ENCODE peak calls at places on chromosomes 6 and 20, in seven cellular contexts. K, Y, V, Q, S, W and G are unnamed samples.
A peak's percentile ranks its signal among the peaks of the same experiment; 100 is the strongest.

GRCh38 chr20:36833275-36834020 is 42.5 kb upstream of the TLDC2 start:
- DNase-seq in K (no peak), Y (no peak), V (no peak), Q (no peak), S (no peak), W (no peak), G (peak; percentile 82)

GRCh38 chr6:7770111-7770510 is 44.2 kb downstream of the BMP6 start:
- DNase-seq in K (no peak), Y (no peak), V (no peak), Q (no peak), S (no peak), W (no peak), G (no peak)

GRCh38 chr6:160519603-160520042 is 144.5 kb downstream of the LPA start:
- DNase-seq in K (peak; percentile 54), Y (no peak), V (no peak), Q (no peak), S (no peak), W (no peak), G (no peak)

GRCh38 chr6:84801250-84801649 is 36.9 kb upstream of the TBX18 start:
- DNase-seq in K (no peak), Y (no peak), V (no peak), Q (no peak), S (no peak), W (no peak), G (no peak)

GRCh38 chr6:155201461-155202226 is 62.2 kb upstream of the CLDN20 start:
- DNase-seq in K (no peak), Y (no peak), V (peak; percentile 39), Q (no peak), S (no peak), W (no peak), G (peak; percentile 49)

GRCh38 chr6:30820196-30820595 is 64.1 kb upstream of the DDR1 start:
- DNase-seq in K (no peak), Y (no peak), V (peak; percentile 87), Q (no peak), S (no peak), W (no peak), G (no peak)

GRCh38 chr20:50804453-50805348 is 9.8 kb downstream of the BCAS4 start:
- DNase-seq in K (no peak), Y (peak; percentile 37), V (no peak), Q (no peak), S (no peak), W (no peak), G (no peak)

GRCh38 chr20:19022791-19023448 is 189.5 kb upstream of the SLC24A3 start:
- DNase-seq in K (no peak), Y (no peak), V (no peak), Q (no peak), S (no peak), W (peak; percentile 10), G (no peak)

GRCh38 chr6:72969666-72970065 is 255.6 kb downstream of the KHDC1L start:
- DNase-seq in K (no peak), Y (no peak), V (no peak), Q (no peak), S (no peak), W (no peak), G (no peak)

GRCh38 chr6:15901141-15902115 is 227.5 kb upstream of the MYLIP start:
- DNase-seq in K (peak; percentile 40), Y (no peak), V (peak; percentile 37), Q (peak; percentile 34), S (no peak), W (peak; percentile 58), G (no peak)

GRCh38 chr6:35874721-35875120 is 46.2 kb downstream of the SRPK1 start:
- DNase-seq in K (no peak), Y (no peak), V (no peak), Q (no peak), S (no peak), W (no peak), G (no peak)

GRCh38 chr6:142802124-142802523 is 142.9 kb downstream of the HIVEP2 start:
- DNase-seq in K (peak; percentile 57), Y (no peak), V (peak; percentile 91), Q (no peak), S (no peak), W (no peak), G (peak; percentile 94)

GRCh38 chr6:26415036-26415614 is 13.1 kb downstream of the BTN3A1 start:
- DNase-seq in K (no peak), Y (no peak), V (no peak), Q (no peak), S (no peak), W (no peak), G (no peak)

GRCh38 chr6:122381494-122382083 is 17.9 kb upstream of the HSF2 start:
- DNase-seq in K (peak; percentile 53), Y (peak; percentile 57), V (peak; percentile 86), Q (no peak), S (peak; percentile 51), W (peak; percentile 15), G (peak; percentile 71)

GRCh38 chr20:54228841-54229240 is 21.0 kb downstream of the PFDN4 start:
- DNase-seq in K (no peak), Y (no peak), V (peak; percentile 45), Q (no peak), S (no peak), W (no peak), G (no peak)

GRCh38 chr20:57548177-57549058 is 12.5 kb upstream of the PCK1 start:
- DNase-seq in K (no peak), Y (no peak), V (peak; percentile 6), Q (no peak), S (no peak), W (no peak), G (no peak)

GRCh38 chr20:33584976-33585375 is 77.2 kb upstream of the C20orf144 start:
- DNase-seq in K (no peak), Y (no peak), V (no peak), Q (no peak), S (no peak), W (no peak), G (no peak)

GRCh38 chr20:62282877-62283503 is 19.8 kb upstream of the ADRM1 start:
- DNase-seq in K (no peak), Y (no peak), V (no peak), Q (no peak), S (no peak), W (no peak), G (no peak)

GRCh38 chr20:2169456-2170088 is 67.9 kb downstream of the STK35 start:
- DNase-seq in K (no peak), Y (no peak), V (no peak), Q (no peak), S (no peak), W (no peak), G (no peak)

GRCh38 chr6:125598422-125598821 is 151.0 kb upstream of the HEY2 start:
- DNase-seq in K (no peak), Y (no peak), V (peak; percentile 75), Q (no peak), S (no peak), W (peak; percentile 97), G (peak; percentile 3)

GRCh38 chr6:74054190-74054589 is 358.2 kb downstream of the CD109 start:
- DNase-seq in K (no peak), Y (no peak), V (no peak), Q (no peak), S (no peak), W (no peak), G (no peak)

GRCh38 chr6:157646012-157646411 is 177.0 kb upstream of the SNX9 start:
- DNase-seq in K (no peak), Y (no peak), V (no peak), Q (no peak), S (no peak), W (no peak), G (no peak)

GRCh38 chr20:45341939-45342862 is 6.0 kb downstream of the SDC4 start:
- DNase-seq in K (no peak), Y (no peak), V (peak; percentile 62), Q (no peak), S (peak; percentile 59), W (peak; percentile 58), G (no peak)

GRCh38 chr6:53287336-53288225 is 61.2 kb downstream of the ELOVL5 start:
- DNase-seq in K (no peak), Y (no peak), V (peak; percentile 62), Q (no peak), S (no peak), W (no peak), G (no peak)

GRCh38 chr6:141540207-141540606 is 592.5 kb upstream of the GJE1 start:
- DNase-seq in K (no peak), Y (no peak), V (no peak), Q (no peak), S (no peak), W (no peak), G (no peak)

GRCh38 chr20:62821726-62822210 is 4.9 kb downstream of the COL9A3 start:
- DNase-seq in K (no peak), Y (no peak), V (no peak), Q (no peak), S (no peak), W (no peak), G (no peak)

GRCh38 chr6:38773338-38773737 is 58.2 kb downstream of the DNAH8 start:
- DNase-seq in K (peak; percentile 24), Y (no peak), V (no peak), Q (no peak), S (peak; percentile 59), W (no peak), G (no peak)

GRCh38 chr6:26594730-26595632 is 1.8 kb upstream of the ABT1 start:
- DNase-seq in K (no peak), Y (no peak), V (peak; percentile 68), Q (no peak), S (no peak), W (no peak), G (no peak)

GRCh38 chr6:155341130-155341828 is 27.0 kb upstream of the TFB1M start:
- DNase-seq in K (no peak), Y (no peak), V (peak; percentile 35), Q (no peak), S (no peak), W (no peak), G (no peak)

GRCh38 chr20:51768759-51769517 is 748 bp upstream of the ATP9A start:
- DNase-seq in K (no peak), Y (no peak), V (no peak), Q (no peak), S (no peak), W (no peak), G (no peak)

GRCh38 chr20:50128520-50128905 is 15.6 kb upstream of the UBE2V1 start:
- DNase-seq in K (no peak), Y (no peak), V (no peak), Q (no peak), S (no peak), W (no peak), G (no peak)

GRCh38 chr6:128600397-128600951 is 80.1 kb upstream of the PTPRK start:
- DNase-seq in K (peak; percentile 50), Y (no peak), V (peak; percentile 90), Q (no peak), S (no peak), W (peak; percentile 84), G (peak; percentile 61)

GRCh38 chr6:142885182-142885867 is 59.7 kb downstream of the HIVEP2 start:
- DNase-seq in K (peak; percentile 76), Y (peak; percentile 69), V (peak; percentile 96), Q (no peak), S (no peak), W (peak; percentile 29), G (peak; percentile 90)

GRCh38 chr6:74137910-74138309 is 441.9 kb downstream of the CD109 start:
- DNase-seq in K (no peak), Y (no peak), V (peak; percentile 73), Q (no peak), S (no peak), W (peak; percentile 2), G (peak; percentile 44)

GRCh38 chr6:135438907-135439535 is 58.5 kb downstream of the AHI1 start:
- DNase-seq in K (peak; percentile 62), Y (no peak), V (peak; percentile 29), Q (no peak), S (no peak), W (no peak), G (no peak)

GRCh38 chr20:62030834-62031434 is 34.7 kb downstream of the TAF4 start:
- DNase-seq in K (peak; percentile 84), Y (no peak), V (no peak), Q (no peak), S (no peak), W (peak; percentile 4), G (no peak)

GRCh38 chr6:44800171-44800671 is 412.7 kb downstream of the CDC5L start:
- DNase-seq in K (no peak), Y (no peak), V (peak; percentile 82), Q (no peak), S (peak; percentile 90), W (peak; percentile 51), G (no peak)